ENCODE peak calls at places on chromosomes 2 and 18, in four cellular contexts. U is NB4, M is cardiac fibroblast, L is left ventricle myocardium inferior. F is an unnamed sample.

GRCh38 chr2:6069354-6069753 is 377.2 kb downstream of the SOX11 start:
- DNase-seq in M (no peak), L (no peak), U (no peak), F (no peak)

GRCh38 chr2:74867841-74868658 is 34.1 kb downstream of the HK2 start:
- DNase-seq in M (no peak), L (peak; percentile 23), U (no peak), F (peak; percentile 82)

GRCh38 chr2:130875935-130876334 is 39.2 kb downstream of the ARHGEF4 start:
- DNase-seq in U (no peak), L (no peak), M (no peak), F (no peak)

GRCh38 chr2:48313036-48313877 is 216.7 kb upstream of the STON1 start:
- DNase-seq in L (no peak), U (no peak), M (no peak), F (no peak)

GRCh38 chr2:236507393-236508085 is 62.1 kb upstream of the ACKR3 start:
- DNase-seq in M (no peak), L (peak; percentile 38), U (no peak), F (peak; percentile 8)

GRCh38 chr18:39667905-39668304 is 2102.3 kb upstream of the CELF4 start:
- DNase-seq in U (no peak), M (peak; percentile 40), L (no peak), F (peak; percentile 47)

GRCh38 chr2:38261569-38262513 is 115.2 kb downstream of the ATL2 start:
- DNase-seq in U (no peak), L (no peak), M (no peak), F (no peak)

GRCh38 chr2:138275881-138276280 is 225.7 kb upstream of the SPOPL start:
- DNase-seq in M (peak; percentile 20), U (no peak), L (no peak), F (peak; percentile 69)

GRCh38 chr2:4533806-4534205 is 830.4 kb downstream of the DCDC2C start:
- DNase-seq in U (no peak), M (no peak), L (no peak), F (no peak)

GRCh38 chr2:39902103-39902502 is 123.0 kb upstream of the THUMPD2 start:
- DNase-seq in M (peak; percentile 83), L (no peak), U (no peak), F (peak; percentile 70)

GRCh38 chr2:37388074-37388473 is 43.6 kb downstream of the QPCT start:
- DNase-seq in L (no peak), M (peak; percentile 98), U (no peak), F (peak; percentile 93)

GRCh38 chr2:224357098-224357901 is 44.6 kb downstream of the FAM124B start:
- DNase-seq in L (no peak), U (peak; percentile 80), M (peak; percentile 79), F (peak; percentile 34)

GRCh38 chr2:128354731-128355470 is 36.2 kb upstream of the HS6ST1 start:
- DNase-seq in L (no peak), U (peak; percentile 42), M (peak; percentile 39), F (peak; percentile 72)

GRCh38 chr18:37935086-37935485 is 369.5 kb upstream of the CELF4 start:
- DNase-seq in M (no peak), U (no peak), L (no peak), F (no peak)

GRCh38 chr2:18753722-18754121 is 164.4 kb upstream of the NT5C1B start:
- DNase-seq in M (no peak), U (no peak), L (no peak), F (no peak)

GRCh38 chr2:18749912-18750526 is 160.7 kb upstream of the NT5C1B start:
- DNase-seq in L (no peak), U (peak; percentile 58), M (peak; percentile 81), F (peak; percentile 84)

GRCh38 chr2:18752022-18752493 is 162.7 kb upstream of the NT5C1B start:
- DNase-seq in U (no peak), L (no peak), M (peak; percentile 47), F (no peak)

GRCh38 chr2:18752667-18753422 is 163.5 kb upstream of the NT5C1B start:
- DNase-seq in L (no peak), M (peak; percentile 48), U (peak; percentile 17), F (no peak)

GRCh38 chr2:18750662-18751554 is 161.5 kb upstream of the NT5C1B start:
- DNase-seq in U (no peak), L (no peak), M (peak; percentile 62), F (peak; percentile 70)
- TF ChIP-seq CTCF in U (no peak), L (no peak), M (no peak), F (no peak)

GRCh38 chr2:218979846-218980738 is 4.9 kb downstream of the FEV start:
- DNase-seq in U (peak; percentile 88), M (peak; percentile 84), L (peak; percentile 81), F (peak; percentile 55)
- H3K4me3 ChIP-seq in U (no peak overlapping the region), M (peak overlapping the region; percentile 22), L (peak overlapping the region; percentile 17), F (peak overlapping the region; percentile 27)

GRCh38 chr2:108786354-108787208 is at the start of gene CCDC138:
- DNase-seq in L (peak; percentile 88), M (peak; percentile 82), U (peak; percentile 97), F (peak; percentile 95)
- TF ChIP-seq CTCF in L (no peak), M (no peak), U (no peak), F (no peak)

GRCh38 chr18:68724021-68724420 is 9.1 kb upstream of the TMX3 start:
- DNase-seq in U (no peak), L (no peak), M (no peak), F (no peak)

GRCh38 chr18:68723539-68723938 is 8.6 kb upstream of the TMX3 start:
- DNase-seq in M (no peak), U (no peak), L (no peak), F (no peak)

GRCh38 chr18:68725341-68725740 is 10.4 kb upstream of the TMX3 start:
- DNase-seq in L (no peak), U (no peak), M (no peak), F (no peak)

GRCh38 chr18:68721681-68722583 is 7.0 kb upstream of the TMX3 start:
- DNase-seq in U (no peak), M (peak; percentile 44), L (no peak), F (no peak)

GRCh38 chr18:68722807-68723206 is 7.9 kb upstream of the TMX3 start:
- DNase-seq in U (no peak), M (no peak), L (no peak), F (no peak)
- H3K4me3 ChIP-seq in U (no peak overlapping the region), M (no peak overlapping the region), L (peak overlapping the region; percentile 54), F (no peak overlapping the region)

GRCh38 chr2:43184339-43184895 is 42.0 kb downstream of the ZFP36L2 start:
- DNase-seq in U (peak; percentile 64), L (no peak), M (peak; percentile 85), F (peak; percentile 49)
- TF ChIP-seq CTCF in U (no peak), L (no peak), M (no peak), F (no peak)

DNA sequence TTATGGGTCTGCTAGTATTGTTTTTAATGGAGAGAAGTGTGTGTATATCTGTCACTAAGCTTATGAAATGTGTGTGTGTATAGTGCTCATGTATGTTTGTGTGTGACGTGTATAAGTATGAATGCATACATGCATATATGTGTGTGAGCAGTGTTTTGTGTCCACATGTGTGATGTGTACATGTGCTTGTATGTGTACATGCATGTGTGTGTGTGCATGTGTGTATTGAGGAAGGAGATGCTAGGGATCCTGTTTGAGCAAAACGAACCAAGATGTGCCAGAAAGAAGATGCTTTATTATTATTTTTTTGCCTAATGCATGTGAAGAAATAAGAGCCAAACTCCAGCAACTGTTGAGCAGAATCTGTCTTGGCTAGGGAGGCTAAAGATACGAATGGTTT is 301.3 kb upstream of the SKOR2 start:
- DNase-seq in M (no peak), U (no peak), L (no peak), F (no peak)
- H3K4me3 ChIP-seq in M (no peak overlapping the region), U (no peak overlapping the region), L (no peak overlapping the region), F (no peak overlapping the region)